ENCODE peak calls at places on chromosomes 11 and 22, in four cellular contexts. A, D, R and H are unnamed samples.

GRCh38 chr11:44125598-44125997 is 30.1 kb downstream of the EXT2 start:
- DNase-seq in R (no peak), D (no peak), A (no peak), H (no peak)

GRCh38 chr11:13368041-13368446 is 90.5 kb downstream of the BMAL1 start:
- DNase-seq in R (no peak), D (no peak), A (peak; percentile 9), H (no peak)

GRCh38 chr11:79331251-79331901 is 109.5 kb downstream of the TENM4 start:
- DNase-seq in A (no peak), D (no peak), R (no peak), H (no peak)

GRCh38 chr22:47736166-47737034 is 974.0 kb downstream of the TBC1D22A start:
- DNase-seq in A (no peak), R (no peak), D (no peak), H (no peak)

GRCh38 chr22:36986242-36986821 is 32.9 kb downstream of the TST start:
- DNase-seq in R (peak; percentile 58), A (no peak), D (peak; percentile 74), H (peak; percentile 45)

GRCh38 chr11:22922672-22923071 is 62.4 kb upstream of the CCDC179 start:
- DNase-seq in D (no peak), A (no peak), R (no peak), H (no peak)

GRCh38 chr11:113773092-113773415 is 438 bp downstream of the ZW10 start:
- DNase-seq in A (peak; percentile 6), D (peak; percentile 23), R (peak; percentile 50), H (peak; percentile 5)

GRCh38 chr11:59678118-59678812 is 9.4 kb upstream of the PATL1 start:
- DNase-seq in A (no peak), D (no peak), R (peak; percentile 20), H (no peak)

GRCh38 chr11:3723014-3723708 is 52.0 kb upstream of the CHRNA10 start:
- DNase-seq in D (no peak), A (no peak), R (no peak), H (peak; percentile 77)

GRCh38 chr11:109062445-109062844 is 359.5 kb upstream of the C11orf87 start:
- DNase-seq in R (no peak), D (no peak), A (no peak), H (no peak)

GRCh38 chr11:86395061-86395551 is 20.4 kb downstream of the CCDC81 start:
- DNase-seq in D (peak; percentile 20), A (no peak), R (no peak), H (no peak)

GRCh38 chr22:44758354-44758969 is 6.1 kb downstream of the ARHGAP8 start:
- DNase-seq in D (no peak), A (no peak), R (no peak), H (no peak)

GRCh38 chr11:47314992-47315391 is 37.5 kb downstream of the MYBPC3 start:
- DNase-seq in A (no peak), R (no peak), D (no peak), H (no peak)

GRCh38 chr11:134069426-134069921 is 602 bp downstream of the JAM3 start:
- DNase-seq in A (no peak), D (peak; percentile 52), R (no peak), H (no peak)

GRCh38 chr11:3217751-3218482 is 696 bp downstream of the MRGPRG start:
- DNase-seq in D (peak; percentile 10), R (no peak), A (no peak), H (no peak)

GRCh38 chr11:128708660-128709059 is 14.8 kb downstream of the FLI1 start:
- DNase-seq in R (no peak), D (no peak), A (no peak), H (no peak)

GRCh38 chr11:11931461-11932055 is 76.9 kb downstream of the DKK3 start:
- DNase-seq in R (peak; percentile 32), A (peak; percentile 62), D (no peak), H (peak; percentile 64)

DNA sequence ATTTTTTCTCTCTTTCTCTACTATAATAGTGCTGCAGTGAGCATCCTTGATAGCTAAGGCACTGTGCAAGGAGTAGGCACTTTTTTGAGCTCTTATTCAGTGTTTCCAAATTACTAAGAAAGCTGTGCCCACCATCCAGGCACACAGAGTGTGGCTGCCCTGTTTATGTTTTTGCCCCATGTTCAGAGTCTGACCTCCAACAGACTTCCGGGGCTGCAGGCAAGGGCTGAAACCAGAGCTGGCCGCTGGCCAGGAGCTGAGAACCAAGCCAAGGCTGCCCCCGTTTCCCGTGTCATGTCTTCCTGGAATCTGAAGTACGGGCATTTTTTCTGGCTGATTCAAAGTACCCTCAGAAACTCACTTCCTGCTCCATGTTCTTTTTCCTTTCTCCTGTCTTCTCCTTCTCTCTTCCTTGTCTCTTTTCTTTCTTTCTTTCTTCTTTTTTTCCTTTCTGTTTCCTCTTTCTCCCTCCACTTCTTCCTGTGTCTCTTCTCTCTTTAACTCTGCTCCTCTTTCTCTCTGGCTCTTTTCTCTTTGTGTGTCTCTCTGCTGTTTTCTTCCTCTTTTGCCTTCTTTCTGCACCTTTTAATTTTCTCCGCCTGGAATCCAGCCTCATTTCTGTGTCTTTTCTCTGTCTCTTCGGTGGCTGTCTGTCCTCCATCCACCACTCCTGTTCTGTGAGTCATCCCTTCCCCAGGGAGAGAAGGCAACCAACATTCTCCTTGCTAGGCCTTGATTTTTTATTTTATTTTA is 17.0 kb upstream of the KCTD14 start:
- DNase-seq in D (no peak), A (peak; percentile 67), R (peak; percentile 52), H (peak; percentile 63)
- TF ChIP-seq HMGXB4 in D (no peak), A (no peak), R (no peak), H (no peak)

GRCh38 chr22:46578251-46578823 is 40.9 kb upstream of the CELSR1 start:
- DNase-seq in R (no peak), A (no peak), D (no peak), H (no peak)
- TF ChIP-seq HMGXB4 in R (no peak), A (no peak), D (no peak), H (no peak)

DNA sequence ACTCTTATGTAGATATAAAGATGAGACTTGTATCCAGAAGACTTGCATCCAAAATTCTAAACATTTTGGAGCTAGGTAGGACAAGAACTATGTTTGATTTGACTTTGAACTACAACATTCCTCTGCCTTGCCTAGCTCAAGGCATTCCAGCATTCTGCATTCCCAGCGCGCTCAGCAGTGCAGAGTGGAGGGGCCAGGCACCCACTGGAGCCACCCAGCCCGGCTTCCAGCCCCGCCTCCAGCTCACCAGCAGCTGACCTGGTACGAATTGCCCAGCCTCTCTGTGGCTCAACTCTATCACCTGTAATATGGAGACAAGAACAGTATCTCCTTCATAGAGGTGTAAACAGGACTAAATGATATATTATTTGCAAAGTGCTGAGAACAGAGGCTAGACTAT is 28.8 kb downstream of the PRDM10 start:
- DNase-seq in R (no peak), D (peak; percentile 86), A (peak; percentile 86), H (no peak)
- TF ChIP-seq HMGXB4 in R (no peak), D (no peak), A (no peak), H (no peak)

GRCh38 chr11:64648551-64648950 is 57.5 kb downstream of the SLC22A12 start:
- DNase-seq in D (no peak), R (no peak), A (no peak), H (no peak)

GRCh38 chr11:64649304-64649703 is 58.3 kb downstream of the SLC22A12 start:
- DNase-seq in A (peak; percentile 30), D (peak; percentile 72), R (peak; percentile 32), H (peak; percentile 48)

GRCh38 chr11:64644348-64645242 is 53.6 kb downstream of the SLC22A12 start:
- DNase-seq in A (no peak), D (peak; percentile 51), R (peak; percentile 38), H (no peak)

GRCh38 chr11:64643927-64644326 is 52.9 kb downstream of the SLC22A12 start:
- DNase-seq in R (no peak), A (no peak), D (no peak), H (no peak)

DNA sequence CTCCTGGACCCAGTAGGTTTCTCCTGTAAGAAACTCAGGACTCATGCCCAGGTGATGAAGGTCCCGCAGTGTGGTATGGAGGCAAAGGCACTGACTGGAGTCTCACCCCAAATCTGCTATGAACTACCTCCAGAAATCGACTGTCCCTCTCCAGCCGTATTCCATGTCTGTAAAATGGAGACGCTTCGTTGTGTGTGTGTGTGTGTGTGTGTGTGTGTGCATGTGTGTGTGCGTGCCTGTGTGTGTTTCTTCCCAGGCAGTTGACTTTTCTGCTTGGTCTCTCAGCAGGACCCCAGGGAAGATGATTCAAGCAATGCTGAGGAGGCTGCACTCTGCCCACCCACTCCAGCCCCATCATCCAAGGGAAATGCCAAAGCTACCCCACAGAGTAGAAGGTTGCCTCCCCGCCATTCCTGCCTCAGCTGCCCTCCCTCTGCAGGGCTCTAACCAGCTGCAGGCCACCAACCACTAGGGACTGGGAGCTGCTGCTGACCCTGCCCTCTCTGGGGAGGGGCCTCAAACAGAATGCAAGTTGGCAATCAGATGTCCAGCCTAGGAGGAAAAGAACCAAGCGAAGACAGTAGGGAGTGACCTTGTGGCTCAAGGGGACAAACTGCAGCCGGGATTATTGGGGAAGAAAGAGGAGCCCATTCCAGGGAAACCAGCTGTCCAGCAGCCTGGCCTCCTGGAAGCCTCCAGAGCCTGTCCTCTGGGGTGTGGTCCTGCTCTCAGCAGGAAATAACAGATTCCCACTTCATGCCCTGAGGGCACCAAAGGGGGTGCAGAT is 56.2 kb downstream of the SLC22A12 start:
- DNase-seq in D (no peak), A (no peak), R (no peak), H (no peak)
- TF ChIP-seq HMGXB4 in D (no peak), A (no peak), R (no peak), H (no peak)

GRCh38 chr11:93033093-93033492 is 63.6 kb downstream of the MTNR1B start:
- DNase-seq in D (no peak), A (no peak), R (no peak), H (no peak)

GRCh38 chr11:93025558-93026255 is 56.3 kb downstream of the MTNR1B start:
- DNase-seq in D (no peak), R (no peak), A (no peak), H (no peak)

GRCh38 chr11:93031386-93031785 is 61.9 kb downstream of the MTNR1B start:
- DNase-seq in R (no peak), A (no peak), D (no peak), H (no peak)

GRCh38 chr11:93032580-93032979 is 63.1 kb downstream of the MTNR1B start:
- DNase-seq in D (no peak), A (no peak), R (no peak), H (no peak)

GRCh38 chr11:93028959-93029536 is 59.6 kb downstream of the MTNR1B start:
- DNase-seq in R (no peak), A (no peak), D (no peak), H (no peak)
- TF ChIP-seq HMGXB4 in R (no peak), A (no peak), D (no peak), H (no peak)

DNA sequence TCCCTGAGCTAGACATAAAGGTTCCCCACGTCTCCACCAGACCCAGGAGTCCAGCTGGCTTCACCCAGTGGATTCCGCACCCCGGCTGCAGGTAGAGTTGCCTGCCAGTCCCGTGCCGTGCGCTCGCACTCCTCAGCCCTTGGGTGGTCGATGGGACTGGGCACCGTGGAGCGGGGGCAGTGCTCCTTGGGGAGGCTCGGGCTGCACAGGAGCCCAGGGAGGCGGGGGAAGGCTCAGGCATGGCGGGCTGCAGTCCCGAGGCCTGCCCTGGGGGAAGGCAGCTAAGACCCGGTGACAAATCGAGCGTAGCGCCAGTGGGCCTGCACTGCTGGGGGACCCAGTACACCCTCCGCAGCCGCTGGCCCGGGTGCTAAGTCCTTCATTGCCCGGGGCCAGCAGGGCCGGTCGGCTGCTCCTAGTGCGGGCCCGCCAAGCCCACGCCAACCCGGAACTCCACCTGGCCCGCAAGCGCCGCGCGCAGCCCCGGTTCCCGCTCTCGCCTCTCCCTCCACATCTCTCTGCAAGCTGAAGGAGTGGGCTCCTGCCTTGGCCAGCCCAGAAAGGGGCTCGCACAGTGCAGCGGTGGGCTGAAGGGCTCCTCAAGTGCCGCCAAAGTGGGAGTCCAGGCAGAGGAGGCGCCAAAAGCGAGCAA is 9.5 kb upstream of the TREH start:
- DNase-seq in D (peak; percentile 16), A (no peak), R (no peak), H (no peak)
- TF ChIP-seq HMGXB4 in D (no peak), A (no peak), R (no peak), H (no peak)